ENCODE peak calls at places on chromosome 12, in six cellular contexts. N is HepG2, K is suprapubic skin, B is spleen, T is Panc1, E is GM23338. F is an unnamed sample.

GRCh38 chr12:123126294-123127144 is 24.4 kb downstream of the PITPNM2 start:
- DNase-seq in K (no peak), T (peak; percentile 78), B (no peak), E (no peak), N (peak; percentile 83), F (peak; percentile 82)

GRCh38 chr12:45125997-45126396 is 75.1 kb upstream of the DBX2 start:
- DNase-seq in T (no peak), N (no peak), K (no peak), B (no peak), E (no peak), F (no peak)

GRCh38 chr12:58915634-58916033 is 4.7 kb downstream of the LRIG3 start:
- DNase-seq in E (no peak), N (no peak), K (peak; percentile 80), T (no peak), B (no peak), F (peak; percentile 90)

GRCh38 chr12:879641-880040 is 69.9 kb downstream of the RAD52 start:
- DNase-seq in E (no peak), N (no peak), B (no peak), T (no peak), K (no peak), F (no peak)

GRCh38 chr12:124763594-124763979 is 100.1 kb downstream of the SCARB1 start:
- DNase-seq in B (no peak), K (no peak), N (no peak), T (no peak), E (no peak), F (no peak)

GRCh38 chr12:12681061-12681765 is 14.8 kb downstream of the GPR19 start:
- DNase-seq in T (no peak), E (no peak), K (no peak), B (no peak), N (no peak), F (no peak)

GRCh38 chr12:48925218-48925871 is at the start of gene FKBP11:
- DNase-seq in E (peak; percentile 91), N (no peak), T (no peak), B (peak; percentile 92), K (peak; percentile 86), F (peak; percentile 81)

GRCh38 chr12:14771651-14772137 is 31.6 kb downstream of the WBP11 start:
- DNase-seq in B (no peak), K (no peak), E (peak; percentile 51), T (no peak), N (no peak), F (no peak)

GRCh38 chr12:65532162-65532561 is 253.7 kb downstream of the MSRB3 start:
- DNase-seq in B (no peak), N (no peak), T (no peak), K (no peak), E (no peak), F (no peak)

GRCh38 chr12:129615001-129615400 is 288.8 kb downstream of the TMEM132D start:
- DNase-seq in N (no peak), B (no peak), E (no peak), K (no peak), T (no peak), F (no peak)

GRCh38 chr12:44812062-44812461 is 64.1 kb downstream of the NELL2 start:
- DNase-seq in N (no peak), T (no peak), K (no peak), E (peak; percentile 59), B (no peak), F (no peak)

GRCh38 chr12:118059645-118060275 is 1.2 kb downstream of the WSB2 start:
- DNase-seq in T (no peak), K (no peak), E (peak; percentile 27), N (no peak), B (no peak), F (no peak)

GRCh38 chr12:45329238-45329637 is 113.3 kb downstream of the ANO6 start:
- DNase-seq in E (no peak), T (no peak), N (no peak), K (no peak), B (no peak), F (no peak)

GRCh38 chr12:50057000-50057841 is at the start of gene ASIC1:
- DNase-seq in K (no peak), B (no peak), N (no peak), T (no peak), E (peak; percentile 79), F (peak; percentile 88)

GRCh38 chr12:98425859-98426258 is 89.5 kb upstream of the TMPO start:
- DNase-seq in N (no peak), T (no peak), B (no peak), K (no peak), E (no peak), F (no peak)

GRCh38 chr12:87813476-87814234 is 215.5 kb downstream of the C12orf50 start:
- DNase-seq in E (no peak), B (no peak), T (no peak), N (no peak), K (no peak), F (no peak)

GRCh38 chr12:122793685-122794106 is 19.3 kb downstream of the CCDC62 start:
- DNase-seq in E (peak; percentile 80), K (no peak), N (peak; percentile 34), B (no peak), T (peak; percentile 41), F (no peak)

GRCh38 chr12:27924350-27925140 is 48.0 kb downstream of the PTHLH start:
- DNase-seq in E (no peak), N (no peak), B (no peak), T (no peak), K (no peak), F (no peak)

GRCh38 chr12:4392223-4392742 is 12.8 kb upstream of the FGF23 start:
- DNase-seq in T (no peak), K (no peak), N (no peak), B (no peak), E (no peak), F (no peak)

GRCh38 chr12:91851741-91852477 is 293.7 kb downstream of the BTG1 start:
- DNase-seq in N (no peak), B (no peak), E (no peak), K (no peak), T (no peak), F (no peak)

GRCh38 chr12:94670075-94670474 is 19.7 kb upstream of the TMCC3 start:
- DNase-seq in T (no peak), K (no peak), N (no peak), E (no peak), B (no peak), F (no peak)

GRCh38 chr12:77746108-77746507 is 84.6 kb upstream of the NAV3 start:
- DNase-seq in K (no peak), E (no peak), N (no peak), B (no peak), T (no peak), F (no peak)

GRCh38 chr12:87383705-87384104 is 645.5 kb downstream of the C12orf50 start:
- DNase-seq in N (no peak), T (no peak), K (no peak), E (no peak), B (no peak), F (no peak)

GRCh38 chr12:16359512-16360491 is 12.4 kb downstream of the MGST1 start:
- DNase-seq in K (no peak), T (no peak), E (peak; percentile 90), N (peak; percentile 56), B (peak; percentile 86), F (peak; percentile 71)

GRCh38 chr12:490260-490659 is 30.5 kb downstream of the B4GALNT3 start:
- DNase-seq in E (no peak), K (no peak), B (no peak), N (no peak), T (no peak), F (no peak)

DNA sequence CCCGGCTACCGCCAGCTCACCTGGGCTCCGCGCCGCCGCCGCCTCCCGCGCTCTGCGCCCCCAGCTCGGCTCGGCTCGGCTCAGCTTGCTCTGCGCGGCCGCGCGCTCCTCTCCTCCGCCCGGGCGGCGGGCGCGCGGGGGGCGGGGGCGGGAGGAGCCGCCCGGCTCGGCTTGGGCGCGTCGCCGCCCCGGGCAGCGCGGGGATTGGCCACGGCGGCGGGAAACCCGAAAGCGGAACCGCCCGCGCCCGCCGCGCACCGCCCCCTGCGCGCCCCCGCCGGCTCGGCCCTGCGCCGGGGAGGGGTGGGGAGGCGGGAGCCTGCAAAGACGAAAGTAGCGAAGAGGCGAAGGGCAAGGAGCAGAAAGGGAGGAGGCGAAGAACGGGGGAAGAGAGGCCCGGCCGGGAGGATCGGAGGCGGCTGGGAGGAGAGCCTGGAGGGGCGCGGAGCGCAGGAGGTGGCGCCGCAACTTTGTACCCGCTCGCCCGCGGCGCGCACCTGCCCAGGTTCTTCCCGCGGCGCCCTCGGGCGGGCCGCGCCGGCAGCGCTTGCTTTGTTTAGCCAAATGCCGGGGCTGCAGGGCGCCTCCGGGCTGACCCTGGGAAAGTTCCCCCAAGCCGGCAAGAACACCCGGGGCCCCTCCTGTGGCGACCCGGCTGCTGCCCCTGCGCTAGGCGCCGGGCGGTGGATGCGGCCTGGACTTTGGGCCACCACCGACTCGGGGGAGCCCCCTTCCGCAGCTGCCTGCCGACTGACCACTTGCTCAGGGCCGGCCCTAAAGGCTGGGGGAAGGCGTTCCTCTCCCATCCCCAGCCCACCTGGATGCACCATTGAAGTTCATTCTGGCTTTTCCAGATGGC is at the start of gene CAMKK2:
- DNase-seq in T (no peak), N (peak; percentile 50), B (peak; percentile 96), K (no peak), E (peak; percentile 90), F (peak; percentile 89)
- TF ChIP-seq CTCF in T (no peak), N (peak; percentile 36), B (no peak), K (no peak), E (peak; percentile 13), F (no peak)

DNA sequence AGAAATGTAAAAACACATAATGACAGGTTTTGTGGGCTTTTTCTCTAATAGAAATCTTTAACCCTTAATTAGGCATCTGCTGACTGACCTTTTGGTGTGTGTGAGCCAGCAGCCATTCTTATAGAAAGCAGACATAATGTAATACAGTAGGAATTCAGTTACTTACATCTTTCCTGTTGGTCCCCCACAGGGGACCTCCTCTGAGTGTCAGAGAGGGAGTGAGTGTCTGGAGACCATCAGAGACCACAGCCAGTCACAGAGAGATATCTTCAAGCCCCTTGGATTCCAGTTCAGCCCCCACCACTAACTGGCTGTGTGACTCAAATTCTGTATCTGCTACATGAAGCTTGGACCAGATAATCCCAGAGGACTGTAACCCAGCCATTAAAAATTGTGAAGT is 4.2 kb downstream of the ANO4 start:
- DNase-seq in B (no peak), T (no peak), E (no peak), N (no peak), K (no peak), F (no peak)
- TF ChIP-seq POLR2AphosphoS5 in B (no peak), T (no peak), E (no peak), N (no peak), K (no peak), F (no peak)

GRCh38 chr12:51362747-51363342 is 16.4 kb upstream of the CELA1 start:
- DNase-seq in K (no peak), N (no peak), E (no peak), B (no peak), T (no peak), F (no peak)

GRCh38 chr12:51359851-51360250 is 13.4 kb upstream of the CELA1 start:
- DNase-seq in K (no peak), E (no peak), N (no peak), T (no peak), B (no peak), F (no peak)

GRCh38 chr12:51360315-51360714 is 13.8 kb upstream of the CELA1 start:
- DNase-seq in E (no peak), K (no peak), T (no peak), B (no peak), N (no peak), F (no peak)

GRCh38 chr12:51362307-51362706 is 15.8 kb upstream of the CELA1 start:
- DNase-seq in N (peak; percentile 72), B (no peak), K (no peak), E (no peak), T (no peak), F (no peak)

GRCh38 chr12:51361419-51362016 is 15.0 kb upstream of the CELA1 start:
- DNase-seq in B (no peak), K (no peak), T (no peak), E (no peak), N (no peak), F (no peak)
- TF ChIP-seq CTCF in B (no peak), K (no peak), T (no peak), E (no peak), N (peak; percentile 21), F (no peak)

GRCh38 chr12:113735146-113735545 is 231.0 kb downstream of the RBM19 start:
- DNase-seq in E (peak; percentile 29), N (no peak), K (no peak), T (no peak), B (no peak), F (no peak)
- TF ChIP-seq POLR2AphosphoS5 in E (no peak), N (no peak), K (no peak), T (no peak), B (no peak), F (no peak)

F was measured in sigmoid colon.